ENCODE peak calls at places on chromosomes 13 and 19, in ten cellular contexts. M, O, P, A, S, K, E, Z, H and F are unnamed samples.

GRCh38 chr19:4976412-4977298 is 7.7 kb downstream of the KDM4B start:
- DNase-seq in M (peak), O (no peak), P (peak), A (no peak), S (peak), K (peak), E (peak), Z (peak), H (no peak), F (peak)

GRCh38 chr13:103282571-103283450 is 216.6 kb upstream of the SLC10A2 start:
- DNase-seq in M (peak), O (no peak), P (no peak), A (no peak), S (no peak), K (peak), E (no peak), Z (no peak), H (no peak), F (no peak)

GRCh38 chr13:82688400-82688999 is 1193.8 kb downstream of the SLITRK1 start:
- DNase-seq in M (no peak), O (no peak), P (no peak), A (no peak), S (no peak), K (no peak), E (no peak), Z (no peak), H (no peak), F (no peak)

GRCh38 chr19:43618921-43619261 is 538 bp downstream of the ZNF428 start:
- DNase-seq in M (no peak), O (peak), P (no peak), A (peak), S (no peak), K (no peak), E (no peak), Z (no peak), H (peak), F (no peak)

GRCh38 chr13:36815069-36815468 is 4.0 kb upstream of the RFXAP start:
- DNase-seq in M (no peak), O (peak), P (no peak), A (no peak), S (no peak), K (no peak), E (no peak), Z (no peak), H (no peak), F (no peak)

GRCh38 chr13:80337011-80337688 is 3.8 kb downstream of the SPRY2 start:
- DNase-seq in M (no peak), O (no peak), P (peak), A (no peak), S (peak), K (no peak), E (no peak), Z (no peak), H (no peak), F (no peak)

GRCh38 chr19:42327381-42327780 is 1.9 kb downstream of the MEGF8 start:
- DNase-seq in M (no peak), O (no peak), P (no peak), A (no peak), S (no peak), K (no peak), E (no peak), Z (no peak), H (no peak), F (no peak)

GRCh38 chr19:42764836-42765235 is 642 bp downstream of the PSG8 start:
- DNase-seq in M (no peak), O (no peak), P (no peak), A (no peak), S (no peak), K (no peak), E (no peak), Z (no peak), H (no peak), F (no peak)

GRCh38 chr19:41541990-41542584 is 33.9 kb upstream of the CEACAM21 start:
- DNase-seq in M (no peak), O (peak), P (no peak), A (peak), S (peak), K (no peak), E (peak), Z (peak), H (peak), F (peak)